ENCODE peak calls at places on chromosomes 3 and 15, in ten cellular contexts. V is GM04504; O is pancreas; Z is psoas muscle; M is ovary; P is DND-41; W is activated naive CD4-positive, alpha-beta T cell treated with Interleukin-2 at 50 U/mL for 16 hours; S is cardiac muscle cell; N is EL; F is DMS153. B is an unnamed sample.

GRCh38 chr3:126927405-126927750 is 55.5 kb upstream of the PLXNA1 start:
- DNase-seq in S (no peak), W (no peak), N (no peak), Z (no peak), M (no peak), O (no peak), P (no peak), F (no peak), V (no peak), B (no peak)

GRCh38 chr15:45678459-45679178 is 43.8 kb downstream of the SQOR start:
- DNase-seq in V (no peak), M (no peak), S (no peak), Z (no peak), O (no peak), F (no peak), W (no peak), P (no peak), N (no peak), B (no peak)

GRCh38 chr3:38039899-38040261 is 872 bp downstream of the DLEC1 start:
- DNase-seq in O (no peak), M (no peak), V (no peak), S (peak), F (no peak), W (peak), P (peak), N (peak), Z (peak), B (no peak)

GRCh38 chr3:197801801-197802504 is 10.9 kb downstream of the LRCH3 start:
- DNase-seq in N (peak), Z (no peak), W (peak), P (peak), V (peak), O (no peak), F (no peak), M (no peak), S (peak), B (peak)

GRCh38 chr3:109081746-109082510 is 36.0 kb downstream of the MORC1 start:
- DNase-seq in W (peak), P (peak), S (peak), Z (no peak), F (no peak), M (no peak), O (no peak), V (peak), N (peak), B (peak)

GRCh38 chr3:16318216-16318615 is 53.2 kb downstream of the OXNAD1 start:
- DNase-seq in V (peak), Z (no peak), N (no peak), M (no peak), S (peak), F (no peak), O (no peak), P (no peak), W (no peak), B (no peak)

GRCh38 chr3:98814799-98815450 is 51.8 kb downstream of the ST3GAL6 start:
- DNase-seq in W (no peak), F (no peak), N (peak), S (peak), O (no peak), Z (no peak), P (no peak), V (no peak), M (no peak), B (no peak)

GRCh38 chr3:111311126-111311525 is 230.9 kb upstream of the CD96 start:
- DNase-seq in O (no peak), Z (no peak), S (no peak), W (no peak), V (no peak), M (no peak), N (no peak), F (no peak), P (peak), B (peak)

GRCh38 chr15:52100807-52101206 is 11.8 kb downstream of the BCL2L10 start:
- DNase-seq in O (no peak), F (no peak), P (no peak), V (peak), M (peak), W (no peak), N (peak), Z (peak), S (peak), B (no peak)

GRCh38 chr15:77864211-77865105 is 213.1 kb downstream of the TBC1D2B start:
- DNase-seq in V (no peak), W (no peak), P (no peak), N (no peak), F (no peak), S (no peak), Z (peak), M (no peak), O (no peak), B (no peak)

GRCh38 chr15:20280933-20281463 is 260.6 kb downstream of the GOLGA6L6 start:
- DNase-seq in Z (peak), W (no peak), M (no peak), P (no peak), S (no peak), N (no peak), V (no peak), F (no peak), O (peak), B (no peak)

GRCh38 chr3:41329881-41330280 is 130.6 kb downstream of the CTNNB1 start:
- DNase-seq in M (no peak), Z (no peak), P (no peak), O (no peak), W (no peak), V (no peak), S (peak), F (no peak), N (no peak), B (no peak)

GRCh38 chr3:149564079-149564478 is 89.6 kb downstream of the TM4SF4 start:
- DNase-seq in F (no peak), V (no peak), O (no peak), N (peak), P (no peak), W (no peak), M (no peak), Z (no peak), S (peak), B (no peak)

GRCh38 chr3:172224560-172225214 is 185.3 kb downstream of the FNDC3B start:
- DNase-seq in S (no peak), P (no peak), V (no peak), F (peak), N (no peak), M (no peak), O (no peak), Z (no peak), W (no peak), B (no peak)

GRCh38 chr3:30399394-30400181 is 206.8 kb upstream of the TGFBR2 start:
- DNase-seq in F (peak), S (peak), V (no peak), O (no peak), W (no peak), P (no peak), M (no peak), N (peak), Z (no peak), B (no peak)

GRCh38 chr3:57088503-57088902 is 28.0 kb downstream of the SPATA12 start:
- DNase-seq in O (no peak), P (no peak), N (no peak), S (no peak), F (no peak), M (no peak), W (no peak), V (no peak), Z (no peak), B (no peak)

GRCh38 chr15:73749533-73749932 is 3.6 kb downstream of the INSYN1 start:
- DNase-seq in M (no peak), Z (no peak), N (no peak), P (no peak), S (no peak), V (no peak), F (no peak), W (no peak), O (peak), B (no peak)

GRCh38 chr3:147369671-147370123 is 36.6 kb downstream of the ZIC4 start:
- DNase-seq in N (peak), P (no peak), W (no peak), F (no peak), S (no peak), Z (no peak), O (no peak), M (no peak), V (no peak), B (no peak)

GRCh38 chr3:12829404-12829803 is 12.0 kb downstream of the RPL32 start:
- DNase-seq in V (no peak), P (no peak), S (no peak), N (no peak), W (no peak), F (no peak), M (no peak), O (no peak), Z (no peak), B (no peak)

GRCh38 chr15:67407709-67408257 is 113.1 kb upstream of the C15orf61 start:
- DNase-seq in W (no peak), O (no peak), V (no peak), N (no peak), Z (no peak), M (no peak), P (no peak), S (no peak), F (no peak), B (no peak)

GRCh38 chr3:9780451-9780797 is 10.7 kb upstream of the CAMK1 start:
- DNase-seq in O (no peak), W (no peak), M (peak), N (no peak), V (no peak), S (no peak), P (no peak), F (no peak), Z (no peak), B (no peak)

GRCh38 chr15:35705030-35705884 is 159.3 kb upstream of the DPH6 start:
- DNase-seq in W (no peak), Z (no peak), V (no peak), F (no peak), S (no peak), O (no peak), P (no peak), M (no peak), N (no peak), B (no peak)

GRCh38 chr15:80596521-80596976 is 98.6 kb upstream of the ABHD17C start:
- DNase-seq in W (no peak), S (no peak), P (no peak), N (no peak), V (no peak), F (no peak), Z (no peak), O (no peak), M (no peak), B (no peak)

GRCh38 chr3:46733026-46733800 is 15.5 kb upstream of the PRSS50 start:
- DNase-seq in O (no peak), P (no peak), N (no peak), F (no peak), W (no peak), Z (no peak), M (no peak), S (peak), V (no peak), B (no peak)

GRCh38 chr15:89401636-89402252 is 67.1 kb upstream of the POLG start:
- DNase-seq in F (no peak), N (peak), O (no peak), S (peak), Z (no peak), P (no peak), M (no peak), V (no peak), W (no peak), B (no peak)